ENCODE peak calls at places on chromosomes 11 and 22, in ten cellular contexts. P is ascending aorta; E is transverse colon; V is endothelial cell of umbilical vein; Z is adrenal gland; T is colonic mucosa; R is body of pancreas; J is heart right ventricle; B is naive thymus-derived CD4-positive, alpha-beta T cell; Y is kidney. I is an unnamed sample. For H3K4me1, the result is how much of the 10 kb centered on the place peaks cover.

GRCh38 chr22:18133452-18133851 is 16.5 kb upstream of the USP18 start:
- DNase-seq in P (no peak), E (no peak), V (no peak), Z (peak), T (no peak), R (no peak), J (no peak), B (no peak), Y (no peak), I (no peak)

GRCh38 chr11:69173326-69173725 is 17.6 kb downstream of the SMIM38 start:
- DNase-seq in P (no peak), E (no peak), V (no peak), Z (no peak), T (no peak), R (no peak), J (no peak), B (no peak), Y (no peak), I (no peak)

GRCh38 chr11:70242885-70243284 is 27.6 kb upstream of the PPFIA1 start:
- DNase-seq in P (no peak), E (no peak), V (no peak), Z (no peak), T (no peak), R (no peak), J (no peak), B (no peak), Y (no peak), I (no peak)

GRCh38 chr11:127103586-127104388 is 103.2 kb upstream of the KIRREL3 start:
- DNase-seq in P (no peak), E (no peak), V (no peak), Z (no peak), T (no peak), R (no peak), J (no peak), B (no peak), Y (no peak), I (no peak)

GRCh38 chr11:110786226-110786902 is 74.1 kb upstream of the ARHGAP20 start:
- DNase-seq in P (no peak), E (no peak), V (no peak), Z (no peak), T (no peak), R (no peak), J (no peak), B (no peak), Y (no peak), I (no peak)

GRCh38 chr22:27377501-27377900 is 424.1 kb downstream of the MN1 start:
- DNase-seq in P (no peak), E (no peak), V (no peak), Z (no peak), T (no peak), R (peak), J (no peak), B (no peak), Y (no peak), I (no peak)

GRCh38 chr11:91761406-91762027 is 463.1 kb upstream of the FAT3 start:
- DNase-seq in P (no peak), E (no peak), V (no peak), Z (no peak), T (no peak), R (no peak), J (no peak), B (no peak), Y (no peak), I (no peak)

GRCh38 chr11:86155210-86155844 is 86.4 kb upstream of the PICALM start:
- DNase-seq in P (no peak), E (no peak), V (no peak), Z (no peak), T (no peak), R (no peak), J (no peak), B (no peak), Y (no peak), I (no peak)

GRCh38 chr22:46500201-46500600 is 37.2 kb downstream of the CELSR1 start:
- DNase-seq in P (no peak), E (no peak), V (no peak), Z (no peak), T (no peak), R (no peak), J (no peak), B (no peak), Y (peak), I (no peak)

GRCh38 chr11:66341502-66342126 is 3.3 kb downstream of the BRMS1 start:
- DNase-seq in P (no peak), E (no peak), V (no peak), Z (no peak), T (no peak), R (no peak), J (no peak), B (no peak), Y (peak), I (no peak)

GRCh38 chr11:1437500-1437899 is 47.8 kb downstream of the BRSK2 start:
- DNase-seq in P (no peak), E (no peak), V (no peak), Z (peak), T (no peak), R (peak), J (peak), B (no peak), Y (no peak), I (no peak)

GRCh38 chr11:1570001-1570453 is 2.0 kb downstream of the DUSP8 start:
- DNase-seq in P (no peak), E (no peak), V (no peak), Z (no peak), T (peak), R (peak), J (no peak), B (no peak), Y (no peak), I (no peak)

GRCh38 chr11:369336-370018 is at the start of gene B4GALNT4:
- DNase-seq in P (no peak), E (no peak), V (no peak), Z (no peak), T (no peak), R (no peak), J (no peak), B (no peak), Y (peak), I (no peak)

GRCh38 chr11:27008811-27009535 is 15.1 kb downstream of the FIBIN start:
- DNase-seq in P (no peak), E (no peak), V (no peak), Z (no peak), T (no peak), R (no peak), J (no peak), B (no peak), Y (no peak), I (no peak)

GRCh38 chr22:31575190-31575589 is 78.9 kb downstream of the SFI1 start:
- DNase-seq in P (no peak), E (no peak), V (no peak), Z (no peak), T (no peak), R (no peak), J (no peak), B (no peak), Y (no peak), I (no peak)

GRCh38 chr11:129738242-129738641 is 77.4 kb upstream of the TMEM45B start:
- DNase-seq in P (no peak), E (no peak), V (no peak), Z (no peak), T (no peak), R (no peak), J (no peak), B (no peak), Y (no peak), I (no peak)

GRCh38 chr11:14373941-14374646 is 15.1 kb upstream of the RRAS2 start:
- DNase-seq in P (peak), E (no peak), V (peak), Z (peak), T (no peak), R (peak), J (no peak), B (no peak), Y (no peak), I (peak)

GRCh38 chr22:42145175-42145574 is 14.6 kb upstream of the CYP2D6 start:
- DNase-seq in P (no peak), E (no peak), V (no peak), Z (no peak), T (no peak), R (no peak), J (no peak), B (no peak), Y (no peak), I (no peak)

GRCh38 chr11:96303067-96303466 is 39.9 kb downstream of the MAML2 start:
- DNase-seq in P (no peak), E (no peak), V (peak), Z (no peak), T (no peak), R (no peak), J (no peak), B (no peak), Y (no peak), I (no peak)

GRCh38 chr11:124725719-124726105 is 14.0 kb upstream of the NRGN start:
- DNase-seq in P (no peak), E (no peak), V (peak), Z (no peak), T (no peak), R (no peak), J (no peak), B (no peak), Y (no peak), I (no peak)

GRCh38 chr11:18312012-18312411 is 9.9 kb downstream of the HPS5 start:
- DNase-seq in P (no peak), E (no peak), V (no peak), Z (no peak), T (no peak), R (no peak), J (no peak), B (no peak), Y (no peak), I (no peak)

GRCh38 chr11:36738292-36738861 is 140.3 kb upstream of the RAG2 start:
- DNase-seq in P (no peak), E (no peak), V (no peak), Z (no peak), T (no peak), R (no peak), J (no peak), B (no peak), Y (no peak), I (no peak)

GRCh38 chr11:79236541-79236971 is 204.3 kb downstream of the TENM4 start:
- DNase-seq in P (no peak), E (no peak), V (no peak), Z (no peak), T (no peak), R (no peak), J (no peak), B (no peak), Y (no peak), I (no peak)

GRCh38 chr22:43600265-43600664 is 188.5 kb downstream of the MPPED1 start:
- DNase-seq in P (no peak), E (no peak), V (no peak), Z (no peak), T (no peak), R (no peak), J (no peak), B (no peak), Y (no peak), I (no peak)

GRCh38 chr11:90124371-90124770 is 10.1 kb upstream of the NAALAD2 start:
- DNase-seq in P (no peak), E (no peak), V (no peak), Z (no peak), T (no peak), R (no peak), J (no peak), B (no peak), Y (no peak), I (no peak)

GRCh38 chr11:122101625-122102291 is 14.3 kb downstream of the BLID start:
- DNase-seq in P (no peak), E (peak), V (peak), Z (peak), T (peak), R (peak), J (peak), B (no peak), Y (peak), I (peak)

GRCh38 chr11:73152861-73153483 is 10.9 kb upstream of the FCHSD2 start:
- DNase-seq in P (no peak), E (peak), V (no peak), Z (no peak), T (no peak), R (no peak), J (no peak), B (peak), Y (no peak), I (no peak)

GRCh38 chr11:61814242-61814957 is 2.4 kb downstream of the FADS1 start:
- DNase-seq in P (no peak), E (peak), V (no peak), Z (peak), T (peak), R (peak), J (no peak), B (no peak), Y (no peak), I (no peak)

GRCh38 chr11:58188770-58189169 is at the start of gene OR9Q2:
- DNase-seq in P (no peak), E (no peak), V (no peak), Z (no peak), T (no peak), R (no peak), J (no peak), B (no peak), Y (no peak), I (no peak)

GRCh38 chr11:116471608-116472007 is 301.2 kb downstream of the BUD13 start:
- DNase-seq in P (no peak), E (no peak), V (peak), Z (no peak), T (no peak), R (no peak), J (no peak), B (no peak), Y (no peak), I (no peak)

GRCh38 chr22:44869196-44869595 is 116.8 kb downstream of the ARHGAP8 start:
- DNase-seq in P (no peak), E (no peak), V (no peak), Z (no peak), T (no peak), R (no peak), J (no peak), B (no peak), Y (peak), I (no peak)

GRCh38 chr11:116357769-116358544 is 414.8 kb downstream of the BUD13 start:
- DNase-seq in P (no peak), E (peak), V (peak), Z (no peak), T (peak), R (no peak), J (no peak), B (no peak), Y (no peak), I (no peak)

GRCh38 chr11:568306-569259 is 7.7 kb upstream of the PHRF1 start:
- DNase-seq in P (peak), E (peak), V (peak), Z (peak), T (peak), R (peak), J (peak), B (peak), Y (peak), I (peak)

GRCh38 chr11:12319734-12320387 is 57.5 kb upstream of the PARVA start:
- DNase-seq in P (no peak), E (no peak), V (no peak), Z (no peak), T (no peak), R (no peak), J (no peak), B (no peak), Y (no peak), I (no peak)
- H3K27ac ChIP-seq in P (no peak), E (peak), V (no peak), Z (no peak), T (peak), R (no peak), J (no peak), B (no peak), Y (no peak), I (no peak)

DNA sequence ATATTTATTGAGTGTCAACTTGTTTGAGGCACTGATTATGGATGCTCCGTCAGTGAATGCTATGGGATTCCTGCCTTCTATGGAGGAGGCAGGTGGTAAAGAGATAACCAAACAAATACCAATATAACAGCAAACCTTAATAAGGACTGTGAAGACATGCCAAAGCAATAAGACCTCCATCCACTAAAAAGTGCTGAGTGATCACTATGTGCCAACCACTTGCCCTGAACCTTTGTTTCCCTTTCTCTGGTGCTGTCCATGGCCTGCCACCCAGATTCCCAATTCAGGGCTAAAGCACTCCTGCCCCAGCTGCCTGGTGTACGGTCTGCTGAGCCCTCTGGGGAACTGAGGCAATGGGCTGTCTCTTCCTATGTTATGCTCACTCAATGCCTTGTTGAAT is 1074.9 kb downstream of the OPCML start:
- DNase-seq in P (no peak), E (no peak), V (no peak), Z (no peak), T (no peak), R (no peak), J (no peak), B (no peak), Y (no peak), I (no peak)
- H3K4me1 ChIP-seq in P (under half), E (under half), V (under half), Z (under half), T (under half), R (under half), J (under half), B (under half), Y (under half), I (under half)

GRCh38 chr11:45180158-45180887 is 33.9 kb downstream of the PRDM11 start:
- DNase-seq in P (no peak), E (peak), V (peak), Z (peak), T (peak), R (peak), J (peak), B (no peak), Y (peak), I (no peak)
- H3K27ac ChIP-seq in P (peak), E (peak), V (peak), Z (peak), T (no peak), R (peak), J (peak), B (no peak), Y (peak), I (peak)

GRCh38 chr11:76186776-76187279 is 19.5 kb downstream of the WNT11 start:
- DNase-seq in P (no peak), E (no peak), V (no peak), Z (peak), T (no peak), R (no peak), J (no peak), B (no peak), Y (no peak), I (no peak)
- H3K4me1 ChIP-seq in P (under half), E (under half), V (under half), Z (under half), T (under half), R (under half), J (under half), B (under half), Y (under half), I (under half)

DNA sequence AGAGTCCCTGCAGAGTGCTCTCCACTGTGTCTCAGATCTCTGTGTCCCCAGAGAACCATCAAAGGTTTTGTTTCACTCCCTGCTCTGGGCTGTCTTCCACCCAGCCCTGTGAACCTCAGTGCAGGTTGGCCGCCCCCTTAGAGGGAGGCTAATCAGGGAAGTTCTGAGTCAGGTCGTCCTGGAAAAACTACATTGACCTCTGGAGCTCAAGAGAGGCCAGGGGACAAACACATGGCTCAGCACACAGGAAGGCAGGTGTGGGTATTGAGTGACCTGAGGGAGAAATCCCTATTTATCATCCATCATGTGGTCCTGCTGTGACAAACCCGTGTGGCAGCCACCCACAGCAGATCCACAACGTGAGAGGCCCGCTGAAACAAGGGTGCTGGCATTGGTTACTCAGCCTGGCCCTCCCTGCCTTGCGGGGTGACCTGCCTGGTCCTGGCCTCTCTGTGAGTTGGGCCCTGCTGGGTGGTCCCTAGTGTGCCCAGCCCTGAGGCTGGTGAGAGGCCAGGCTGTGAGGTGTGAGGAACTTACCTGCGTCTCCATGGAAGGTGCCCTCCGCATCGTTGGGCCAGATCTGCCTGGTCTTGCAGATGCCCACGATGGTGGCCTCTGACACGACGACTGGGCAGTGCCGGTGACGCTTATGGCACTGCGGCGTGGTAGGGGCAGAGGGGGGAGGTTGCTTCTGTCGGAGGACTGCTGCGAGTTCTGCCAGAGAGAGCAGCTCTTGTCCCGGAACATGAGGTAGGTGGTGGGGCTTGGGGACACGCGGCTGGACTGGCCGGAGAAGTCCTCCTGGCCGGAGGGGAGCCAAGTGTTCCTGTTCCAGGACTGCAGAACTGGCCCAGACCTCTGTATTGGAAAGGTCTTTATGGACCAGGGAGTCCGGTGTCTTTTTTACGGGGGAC is 671 bp upstream of the BCR start:
- DNase-seq in P (no peak), E (peak), V (peak), Z (peak), T (peak), R (peak), J (peak), B (no peak), Y (peak), I (peak)
- H3K27ac ChIP-seq in P (peak), E (peak), V (peak), Z (peak), T (no peak), R (peak), J (peak), B (peak), Y (peak), I (peak)